ENCODE peak calls at places on chromosomes 12 and 14, in five cellular contexts. D, H, X, U and B are unnamed samples.

GRCh38 chr14:76346391-76347160 is 29.4 kb upstream of the ESRRB start:
- DNase-seq in X (no peak), U (no peak), H (no peak), D (no peak), B (no peak)

GRCh38 chr14:38973083-38973700 is 129.8 kb downstream of the SEC23A start:
- DNase-seq in X (no peak), H (no peak), U (no peak), D (no peak), B (no peak)

GRCh38 chr12:15350643-15351042 is 28.3 kb downstream of the PTPRO start:
- DNase-seq in D (no peak), X (no peak), U (peak), H (no peak), B (no peak)

GRCh38 chr14:67831122-67831521 is 11.5 kb downstream of the RAD51B start:
- DNase-seq in D (no peak), H (no peak), X (no peak), U (no peak), B (no peak)

GRCh38 chr12:107027304-107028053 is 40.5 kb upstream of the MTERF2 start:
- DNase-seq in U (no peak), D (no peak), X (peak), H (no peak), B (peak)

GRCh38 chr14:94775875-94776217 is 5.9 kb upstream of the GSC start:
- DNase-seq in U (no peak), H (no peak), X (peak), D (no peak), B (no peak)

GRCh38 chr12:90682398-90682797 is 272.6 kb downstream of the CCER1 start:
- DNase-seq in D (no peak), X (peak), H (no peak), U (no peak), B (no peak)

GRCh38 chr12:47409310-47409709 is 296.5 kb downstream of the RPAP3 start:
- DNase-seq in H (no peak), U (no peak), X (no peak), D (no peak), B (no peak)

GRCh38 chr14:103273145-103273846 is 60.7 kb upstream of the EIF5 start:
- DNase-seq in H (no peak), D (peak), X (no peak), U (no peak), B (no peak)

GRCh38 chr14:88430976-88431375 is 45.5 kb downstream of the SPATA7 start:
- DNase-seq in X (no peak), U (no peak), D (no peak), H (no peak), B (no peak)

GRCh38 chr12:509494-509893 is 49.8 kb downstream of the B4GALNT3 start:
- DNase-seq in H (no peak), U (peak), D (no peak), X (peak), B (no peak)

GRCh38 chr12:6644903-6645302 is 2.3 kb downstream of the ACRBP start:
- DNase-seq in X (no peak), H (peak), U (peak), D (no peak), B (no peak)

GRCh38 chr12:2140858-2141519 is 88.2 kb downstream of the CACNA1C start:
- DNase-seq in D (no peak), X (no peak), H (no peak), U (no peak), B (no peak)

GRCh38 chr14:65035049-65035448 is 48.4 kb downstream of the FNTB start:
- DNase-seq in H (peak), X (no peak), U (no peak), D (peak), B (no peak)

GRCh38 chr12:7092229-7092985 is at the start of gene C1R:
- DNase-seq in U (peak), H (peak), X (peak), D (peak), B (peak)

GRCh38 chr12:132801741-132802140 is 26.9 kb downstream of the GOLGA3 start:
- DNase-seq in X (no peak), D (no peak), H (no peak), U (no peak), B (no peak)

GRCh38 chr12:120468271-120468845 is 1.2 kb downstream of the SRSF9 start:
- DNase-seq in X (peak), D (peak), U (peak), H (peak), B (no peak)

GRCh38 chr12:459430-460258 is at the start of gene B4GALNT3:
- DNase-seq in X (no peak), H (peak), D (peak), U (peak), B (no peak)

GRCh38 chr14:89652352-89652751 is 235.3 kb upstream of the FOXN3 start:
- DNase-seq in X (no peak), U (no peak), D (no peak), H (no peak), B (no peak)

GRCh38 chr12:116603516-116603915 is 44.3 kb downstream of the MAP1LC3B2 start:
- DNase-seq in D (no peak), H (no peak), X (no peak), U (peak), B (no peak)

GRCh38 chr12:53063708-53064612 is 14.1 kb downstream of the TNS2 start:
- DNase-seq in X (no peak), H (no peak), U (no peak), D (peak), B (no peak)

GRCh38 chr12:58811346-58811745 is 109.0 kb downstream of the LRIG3 start:
- DNase-seq in X (no peak), H (no peak), D (no peak), U (no peak), B (no peak)

GRCh38 chr12:27787559-27787958 is 7.5 kb upstream of the MANSC4 start:
- DNase-seq in D (no peak), U (no peak), H (no peak), X (no peak), B (no peak)

GRCh38 chr12:22625671-22626251 is 790 bp downstream of the ETNK1 start:
- DNase-seq in X (peak), U (peak), H (peak), D (peak), B (peak)

GRCh38 chr12:45540661-45541341 is 188.7 kb upstream of the ARID2 start:
- DNase-seq in H (no peak), X (no peak), U (no peak), D (no peak), B (no peak)

GRCh38 chr12:116604151-116604550 is 45.0 kb downstream of the MAP1LC3B2 start:
- DNase-seq in H (no peak), U (no peak), D (no peak), X (no peak), B (no peak)